ENCODE peak calls at places on chromosomes 16 and 17, in four cellular contexts. J, G, I and F are unnamed samples.

GRCh38 chr16:50209548-50210265 is 56.6 kb downstream of the TENT4B start:
- DNase-seq in I (no peak), G (no peak), J (no peak), F (no peak)

GRCh38 chr17:31877911-31878702 is 19.1 kb upstream of the COPRS start:
- DNase-seq in J (no peak), G (no peak), I (no peak), F (no peak)

GRCh38 chr17:64718058-64718457 is 56.0 kb upstream of the SMURF2 start:
- DNase-seq in J (no peak), G (no peak), I (peak), F (no peak)

GRCh38 chr16:8798535-8799157 is 1.0 kb downstream of the PMM2 start:
- DNase-seq in G (no peak), J (no peak), I (no peak), F (no peak)

GRCh38 chr17:81512560-81512983 is at the start of gene ACTG1:
- DNase-seq in J (peak), I (peak), G (peak), F (peak)

GRCh38 chr17:38733315-38734234 is 3.4 kb downstream of the CISD3 start:
- DNase-seq in G (no peak), I (no peak), J (no peak), F (no peak)

GRCh38 chr17:18984273-18985114 is 20.1 kb downstream of the FAM83G start:
- DNase-seq in I (no peak), G (no peak), J (no peak), F (no peak)

GRCh38 chr17:42459256-42459982 is 741 bp downstream of the ATP6V0A1 start:
- DNase-seq in G (no peak), J (peak), I (peak), F (no peak)

GRCh38 chr17:1532836-1533602 is 16.6 kb upstream of the INPP5K start:
- DNase-seq in J (peak), I (no peak), G (no peak), F (no peak)

GRCh38 chr17:53971361-53971760 is 148.6 kb downstream of the KIF2B start:
- DNase-seq in G (no peak), I (no peak), J (no peak), F (no peak)

GRCh38 chr16:83903739-83904138 is 4.8 kb downstream of the MLYCD start:
- DNase-seq in G (no peak), J (no peak), I (no peak), F (no peak)

GRCh38 chr17:40099627-40100418 is 566 bp downstream of the NR1D1 start:
- DNase-seq in I (no peak), G (no peak), J (no peak), F (no peak)

GRCh38 chr17:17107891-17108680 is 65.8 kb downstream of the MPRIP start:
- DNase-seq in I (no peak), J (no peak), G (no peak), F (no peak)

GRCh38 chr17:79624658-79625478 is 14.0 kb upstream of the RBFOX3 start:
- DNase-seq in J (no peak), I (no peak), G (no peak), F (no peak)

GRCh38 chr16:48300391-48300856 is 53.1 kb upstream of the ABCC11 start:
- DNase-seq in G (no peak), I (no peak), J (no peak), F (peak)

GRCh38 chr17:82224666-82225065 is 4.2 kb upstream of the SLC16A3 start:
- DNase-seq in G (no peak), J (no peak), I (no peak), F (no peak)

GRCh38 chr16:2817496-2818277 is 650 bp downstream of the PRSS21 start:
- DNase-seq in G (no peak), J (no peak), I (no peak), F (no peak)

GRCh38 chr17:68152161-68152571 is 95.7 kb upstream of the AMZ2 start:
- DNase-seq in J (no peak), G (no peak), I (no peak), F (no peak)

GRCh38 chr17:41404024-41404651 is 6.7 kb upstream of the KRT31 start:
- DNase-seq in G (no peak), J (no peak), I (peak), F (peak)

GRCh38 chr16:67541391-67542263 is 13.0 kb downstream of the RIPOR1 start:
- DNase-seq in J (no peak), I (peak), G (no peak), F (no peak)

GRCh38 chr16:19084879-19085278 is 17.5 kb downstream of the COQ7 start:
- DNase-seq in J (no peak), I (no peak), G (no peak), F (no peak)

GRCh38 chr17:9177212-9177611 is 155.9 kb downstream of the NTN1 start:
- DNase-seq in J (no peak), I (no peak), G (no peak), F (no peak)

GRCh38 chr16:60636117-60636516 is 1400.1 kb downstream of the CDH8 start:
- DNase-seq in J (no peak), I (peak), G (no peak), F (no peak)

GRCh38 chr17:50274142-50274944 is at the start of gene TMEM92:
- DNase-seq in J (no peak), G (no peak), I (peak), F (no peak)

GRCh38 chr17:64679710-64680216 is 17.7 kb upstream of the SMURF2 start:
- DNase-seq in G (no peak), I (peak), J (no peak), F (peak)

GRCh38 chr17:64535357-64535756 is 28.6 kb downstream of the CEP95 start:
- DNase-seq in J (no peak), G (no peak), I (no peak), F (no peak)

GRCh38 chr16:23640959-23641765 is at the start of the genes DCTN5 and PALB2:
- DNase-seq in I (peak), G (peak), J (peak), F (peak)

GRCh38 chr16:69113216-69113615 is 7.8 kb downstream of the HAS3 start:
- DNase-seq in I (no peak), G (no peak), J (no peak), F (no peak)

GRCh38 chr17:27276653-27277156 is 17.2 kb upstream of the WSB1 start:
- DNase-seq in J (no peak), I (no peak), G (no peak), F (no peak)

GRCh38 chr17:35765086-35765710 is 4.5 kb downstream of the C17orf50 start:
- DNase-seq in I (no peak), G (no peak), J (no peak), F (no peak)

GRCh38 chr17:49730078-49730786 is 22.5 kb upstream of the SLC35B1 start:
- DNase-seq in J (peak), I (no peak), G (no peak), F (peak)

GRCh38 chr16:73058616-73059409 is 10.9 kb upstream of the ZFHX3 start:
- DNase-seq in I (peak), J (no peak), G (no peak), F (no peak)

GRCh38 chr17:75855310-75856061 is at the start of gene WBP2:
- DNase-seq in G (peak), I (peak), J (peak), F (peak)

GRCh38 chr16:85582177-85582888 is 30.8 kb upstream of the GSE1 start:
- DNase-seq in J (no peak), I (no peak), G (no peak), F (no peak)

GRCh38 chr17:73786286-73786743 is 142.1 kb upstream of the SDK2 start:
- DNase-seq in G (no peak), I (no peak), J (no peak), F (no peak)

GRCh38 chr17:60141111-60142018 is 8.4 kb upstream of the CA4 start:
- DNase-seq in I (peak), G (no peak), J (no peak), F (no peak)

GRCh38 chr17:65359016-65359415 is 202.4 kb downstream of the AXIN2 start:
- DNase-seq in I (peak), G (no peak), J (no peak), F (peak)

GRCh38 chr17:18281815-18282214 is 21.4 kb downstream of the MIEF2 start:
- DNase-seq in G (no peak), I (no peak), J (no peak), F (no peak)

GRCh38 chr16:3825103-3825502 is 55.4 kb downstream of the CREBBP start:
- DNase-seq in G (no peak), J (no peak), I (peak), F (no peak)

GRCh38 chr16:19583665-19584300 is 28.3 kb downstream of the VPS35L start:
- DNase-seq in I (peak), G (no peak), J (no peak), F (no peak)